ENCODE peak calls at places on chromosomes 6 and 20, in seven cellular contexts. One of them, this sample, is unnamed.

GRCh38 chr20:63969851-63970713 is at the start of gene ZNF512B:
- DNase-seq in upper lobe of right lung: peak
- DNase-seq in mammary epithelial cell: no peak
- DNase-seq in foreskin keratinocyte: no peak
- DNase-seq in AG04450: no peak
- DNase-seq in fibroblast of lung: peak
- DNase-seq in K562: peak
- DNase-seq in this sample: peak

GRCh38 chr6:131849799-131850198 is 42.0 kb downstream of the ENPP1 start:
- DNase-seq in upper lobe of right lung: no peak
- DNase-seq in mammary epithelial cell: no peak
- DNase-seq in foreskin keratinocyte: no peak
- DNase-seq in AG04450: no peak
- DNase-seq in fibroblast of lung: no peak
- DNase-seq in K562: no peak
- DNase-seq in this sample: no peak

GRCh38 chr20:63322146-63322922 is 29.3 kb downstream of the COL20A1 start:
- DNase-seq in upper lobe of right lung: peak
- DNase-seq in mammary epithelial cell: no peak
- DNase-seq in foreskin keratinocyte: no peak
- DNase-seq in AG04450: no peak
- DNase-seq in fibroblast of lung: no peak
- DNase-seq in K562: no peak
- DNase-seq in this sample: peak

GRCh38 chr6:23140879-23141278 is 571.5 kb downstream of the HDGFL1 start:
- DNase-seq in upper lobe of right lung: no peak
- DNase-seq in mammary epithelial cell: no peak
- DNase-seq in foreskin keratinocyte: no peak
- DNase-seq in AG04450: no peak
- DNase-seq in fibroblast of lung: no peak
- DNase-seq in K562: no peak
- DNase-seq in this sample: no peak

GRCh38 chr6:168031411-168032382 is 34.2 kb downstream of the KIF25 start:
- DNase-seq in upper lobe of right lung: no peak
- DNase-seq in mammary epithelial cell: no peak
- DNase-seq in foreskin keratinocyte: no peak
- DNase-seq in AG04450: peak
- DNase-seq in fibroblast of lung: peak
- DNase-seq in K562: no peak
- DNase-seq in this sample: peak

GRCh38 chr20:54555150-54555549 is 79.8 kb downstream of the DOK5 start:
- DNase-seq in upper lobe of right lung: no peak
- DNase-seq in mammary epithelial cell: no peak
- DNase-seq in foreskin keratinocyte: no peak
- DNase-seq in AG04450: no peak
- DNase-seq in fibroblast of lung: no peak
- DNase-seq in K562: no peak
- DNase-seq in this sample: no peak

GRCh38 chr20:38146156-38146555 is 18.9 kb downstream of the TGM2 start:
- DNase-seq in upper lobe of right lung: no peak
- DNase-seq in mammary epithelial cell: no peak
- DNase-seq in foreskin keratinocyte: no peak
- DNase-seq in AG04450: no peak
- DNase-seq in fibroblast of lung: no peak
- DNase-seq in K562: no peak
- DNase-seq in this sample: no peak

GRCh38 chr6:52754443-52754842 is 8.8 kb downstream of the GSTA2 start:
- DNase-seq in upper lobe of right lung: no peak
- DNase-seq in mammary epithelial cell: no peak
- DNase-seq in foreskin keratinocyte: no peak
- DNase-seq in AG04450: no peak
- DNase-seq in fibroblast of lung: no peak
- DNase-seq in K562: no peak
- DNase-seq in this sample: no peak

GRCh38 chr6:84052883-84053241 is 19.3 kb downstream of the MRAP2 start:
- DNase-seq in upper lobe of right lung: no peak
- DNase-seq in mammary epithelial cell: no peak
- DNase-seq in foreskin keratinocyte: no peak
- DNase-seq in AG04450: no peak
- DNase-seq in fibroblast of lung: no peak
- DNase-seq in K562: no peak
- DNase-seq in this sample: no peak

GRCh38 chr6:107668826-107669474 is 155.2 kb downstream of the SCML4 start:
- DNase-seq in upper lobe of right lung: no peak
- DNase-seq in mammary epithelial cell: no peak
- DNase-seq in foreskin keratinocyte: no peak
- DNase-seq in AG04450: no peak
- DNase-seq in fibroblast of lung: no peak
- DNase-seq in K562: no peak
- DNase-seq in this sample: peak

GRCh38 chr6:21992178-21992967 is 304.5 kb downstream of the PRL start:
- DNase-seq in upper lobe of right lung: no peak
- DNase-seq in mammary epithelial cell: peak
- DNase-seq in foreskin keratinocyte: peak
- DNase-seq in AG04450: no peak
- DNase-seq in fibroblast of lung: peak
- DNase-seq in K562: peak
- DNase-seq in this sample: no peak

GRCh38 chr6:160837146-160837545 is 135.1 kb downstream of the PLG start:
- DNase-seq in upper lobe of right lung: no peak
- DNase-seq in mammary epithelial cell: no peak
- DNase-seq in foreskin keratinocyte: no peak
- DNase-seq in AG04450: no peak
- DNase-seq in fibroblast of lung: no peak
- DNase-seq in K562: no peak
- DNase-seq in this sample: no peak

GRCh38 chr6:151822252-151823111 is 15.0 kb downstream of the ESR1 start:
- DNase-seq in upper lobe of right lung: no peak
- DNase-seq in mammary epithelial cell: no peak
- DNase-seq in foreskin keratinocyte: no peak
- DNase-seq in AG04450: no peak
- DNase-seq in fibroblast of lung: no peak
- DNase-seq in K562: no peak
- DNase-seq in this sample: no peak

GRCh38 chr20:63574156-63574828 is at the start of gene HELZ2:
- DNase-seq in upper lobe of right lung: peak
- DNase-seq in mammary epithelial cell: peak
- DNase-seq in foreskin keratinocyte: peak
- DNase-seq in AG04450: no peak
- DNase-seq in fibroblast of lung: peak
- DNase-seq in K562: peak
- DNase-seq in this sample: peak

GRCh38 chr6:118768904-118769325 is 117.5 kb upstream of the CEP85L start:
- DNase-seq in upper lobe of right lung: no peak
- DNase-seq in mammary epithelial cell: peak
- DNase-seq in foreskin keratinocyte: no peak
- DNase-seq in AG04450: no peak
- DNase-seq in fibroblast of lung: no peak
- DNase-seq in K562: no peak
- DNase-seq in this sample: no peak

GRCh38 chr6:39430968-39431523 is 108.5 kb upstream of the KCNK16 start:
- DNase-seq in upper lobe of right lung: peak
- DNase-seq in mammary epithelial cell: no peak
- DNase-seq in foreskin keratinocyte: no peak
- DNase-seq in AG04450: no peak
- DNase-seq in fibroblast of lung: no peak
- DNase-seq in K562: no peak
- DNase-seq in this sample: no peak

GRCh38 chr20:34475979-34476736 is 40.1 kb upstream of the DYNLRB1 start:
- DNase-seq in upper lobe of right lung: peak
- DNase-seq in mammary epithelial cell: no peak
- DNase-seq in foreskin keratinocyte: no peak
- DNase-seq in AG04450: no peak
- DNase-seq in fibroblast of lung: peak
- DNase-seq in K562: no peak
- DNase-seq in this sample: peak

GRCh38 chr6:312704-313485 is 20.6 kb downstream of the DUSP22 start:
- DNase-seq in upper lobe of right lung: peak
- DNase-seq in mammary epithelial cell: no peak
- DNase-seq in foreskin keratinocyte: no peak
- DNase-seq in AG04450: no peak
- DNase-seq in fibroblast of lung: no peak
- DNase-seq in K562: no peak
- DNase-seq in this sample: peak

GRCh38 chr20:18052856-18053255 is 4.9 kb downstream of the OVOL2 start:
- DNase-seq in upper lobe of right lung: no peak
- DNase-seq in mammary epithelial cell: peak
- DNase-seq in foreskin keratinocyte: peak
- DNase-seq in AG04450: no peak
- DNase-seq in fibroblast of lung: no peak
- DNase-seq in K562: no peak
- DNase-seq in this sample: no peak

GRCh38 chr20:49288250-49288751 is 10.4 kb upstream of the ZNFX1 start:
- DNase-seq in upper lobe of right lung: no peak
- DNase-seq in mammary epithelial cell: no peak
- DNase-seq in foreskin keratinocyte: no peak
- DNase-seq in AG04450: no peak
- DNase-seq in fibroblast of lung: no peak
- DNase-seq in K562: no peak
- DNase-seq in this sample: no peak

GRCh38 chr20:24070679-24071078 is 82.1 kb upstream of the GGTLC1 start:
- DNase-seq in upper lobe of right lung: no peak
- DNase-seq in mammary epithelial cell: no peak
- DNase-seq in foreskin keratinocyte: no peak
- DNase-seq in AG04450: no peak
- DNase-seq in fibroblast of lung: no peak
- DNase-seq in K562: no peak
- DNase-seq in this sample: no peak

GRCh38 chr6:146950351-146950835 is 253.8 kb upstream of the STXBP5 start:
- DNase-seq in upper lobe of right lung: no peak
- DNase-seq in mammary epithelial cell: no peak
- DNase-seq in foreskin keratinocyte: peak
- DNase-seq in AG04450: no peak
- DNase-seq in fibroblast of lung: peak
- DNase-seq in K562: peak
- DNase-seq in this sample: no peak

GRCh38 chr6:46011241-46012085 is 4.2 kb downstream of the CLIC5 start:
- DNase-seq in upper lobe of right lung: no peak
- DNase-seq in mammary epithelial cell: no peak
- DNase-seq in foreskin keratinocyte: no peak
- DNase-seq in AG04450: no peak
- DNase-seq in fibroblast of lung: no peak
- DNase-seq in K562: no peak
- DNase-seq in this sample: no peak

GRCh38 chr6:36269834-36270705 is at the start of gene PNPLA1:
- DNase-seq in upper lobe of right lung: no peak
- DNase-seq in mammary epithelial cell: peak
- DNase-seq in foreskin keratinocyte: peak
- DNase-seq in AG04450: no peak
- DNase-seq in fibroblast of lung: no peak
- DNase-seq in K562: no peak
- DNase-seq in this sample: no peak

GRCh38 chr6:30804333-30804732 is 60.0 kb upstream of the IER3 start:
- DNase-seq in upper lobe of right lung: no peak
- DNase-seq in mammary epithelial cell: no peak
- DNase-seq in foreskin keratinocyte: no peak
- DNase-seq in AG04450: no peak
- DNase-seq in fibroblast of lung: no peak
- DNase-seq in K562: no peak
- DNase-seq in this sample: no peak

GRCh38 chr6:118334634-118335033 is 213.5 kb upstream of the PLN start:
- DNase-seq in upper lobe of right lung: no peak
- DNase-seq in mammary epithelial cell: no peak
- DNase-seq in foreskin keratinocyte: no peak
- DNase-seq in AG04450: no peak
- DNase-seq in fibroblast of lung: no peak
- DNase-seq in K562: no peak
- DNase-seq in this sample: no peak

GRCh38 chr6:170522565-170523183 is 30.4 kb downstream of the PSMB1 start:
- DNase-seq in upper lobe of right lung: no peak
- DNase-seq in mammary epithelial cell: no peak
- DNase-seq in foreskin keratinocyte: peak
- DNase-seq in AG04450: no peak
- DNase-seq in fibroblast of lung: peak
- DNase-seq in K562: no peak
- DNase-seq in this sample: no peak
- TF ChIP-seq CTCF in upper lobe of right lung: no peak
- TF ChIP-seq CTCF in mammary epithelial cell: peak
- TF ChIP-seq CTCF in foreskin keratinocyte: peak
- TF ChIP-seq CTCF in AG04450: peak
- TF ChIP-seq CTCF in fibroblast of lung: peak
- TF ChIP-seq CTCF in K562: peak
- TF ChIP-seq CTCF in this sample: no peak

GRCh38 chr20:61773926-61774587 is 291.6 kb downstream of the TAF4 start:
- DNase-seq in upper lobe of right lung: no peak
- DNase-seq in mammary epithelial cell: no peak
- DNase-seq in foreskin keratinocyte: no peak
- DNase-seq in AG04450: no peak
- DNase-seq in fibroblast of lung: no peak
- DNase-seq in K562: no peak
- DNase-seq in this sample: no peak
- TF ChIP-seq CTCF in upper lobe of right lung: no peak
- TF ChIP-seq CTCF in mammary epithelial cell: no peak
- TF ChIP-seq CTCF in foreskin keratinocyte: no peak
- TF ChIP-seq CTCF in AG04450: no peak
- TF ChIP-seq CTCF in fibroblast of lung: no peak
- TF ChIP-seq CTCF in K562: no peak
- TF ChIP-seq CTCF in this sample: no peak

DNA sequence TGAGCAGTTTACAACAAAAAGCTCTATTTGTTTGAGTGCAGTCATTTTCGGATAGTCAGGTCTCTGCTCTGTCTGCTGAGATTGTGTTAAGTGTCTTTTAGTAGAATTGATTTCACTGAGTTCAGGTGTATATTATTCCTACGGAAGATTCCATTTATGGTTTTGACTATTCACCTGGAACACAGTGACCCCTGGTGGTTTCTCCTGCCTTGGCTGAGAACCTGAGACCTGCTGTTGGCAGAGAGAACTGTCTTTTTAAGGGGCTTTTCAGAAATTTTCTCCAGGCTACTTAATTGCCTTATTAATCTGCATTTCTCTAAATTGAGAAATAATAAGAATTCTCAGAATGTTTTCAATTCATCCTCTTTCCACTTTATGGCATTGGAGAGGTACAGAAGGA is 508.0 kb downstream of the TBC1D32 start:
- DNase-seq in upper lobe of right lung: no peak
- DNase-seq in mammary epithelial cell: peak
- DNase-seq in foreskin keratinocyte: peak
- DNase-seq in AG04450: no peak
- DNase-seq in fibroblast of lung: peak
- DNase-seq in K562: peak
- DNase-seq in this sample: no peak
- TF ChIP-seq CTCF in upper lobe of right lung: peak
- TF ChIP-seq CTCF in mammary epithelial cell: peak
- TF ChIP-seq CTCF in foreskin keratinocyte: peak
- TF ChIP-seq CTCF in AG04450: no peak
- TF ChIP-seq CTCF in fibroblast of lung: no peak
- TF ChIP-seq CTCF in K562: peak
- TF ChIP-seq CTCF in this sample: peak

GRCh38 chr20:56350842-56351241 is 7.9 kb upstream of the FAM210B start:
- DNase-seq in upper lobe of right lung: no peak
- DNase-seq in mammary epithelial cell: no peak
- DNase-seq in foreskin keratinocyte: no peak
- DNase-seq in AG04450: no peak
- DNase-seq in fibroblast of lung: peak
- DNase-seq in K562: no peak
- DNase-seq in this sample: no peak
- TF ChIP-seq CTCF in upper lobe of right lung: no peak
- TF ChIP-seq CTCF in mammary epithelial cell: no peak
- TF ChIP-seq CTCF in foreskin keratinocyte: no peak
- TF ChIP-seq CTCF in AG04450: no peak
- TF ChIP-seq CTCF in fibroblast of lung: no peak
- TF ChIP-seq CTCF in K562: no peak
- TF ChIP-seq CTCF in this sample: no peak

GRCh38 chr6:24991748-24992467 is 56.1 kb upstream of the RIPOR2 start:
- DNase-seq in upper lobe of right lung: no peak
- DNase-seq in mammary epithelial cell: peak
- DNase-seq in foreskin keratinocyte: no peak
- DNase-seq in AG04450: no peak
- DNase-seq in fibroblast of lung: peak
- DNase-seq in K562: peak
- DNase-seq in this sample: peak
- TF ChIP-seq CTCF in upper lobe of right lung: peak
- TF ChIP-seq CTCF in mammary epithelial cell: peak
- TF ChIP-seq CTCF in foreskin keratinocyte: peak
- TF ChIP-seq CTCF in AG04450: peak
- TF ChIP-seq CTCF in fibroblast of lung: peak
- TF ChIP-seq CTCF in K562: peak
- TF ChIP-seq CTCF in this sample: peak